ENCODE peak calls at places on chromosomes 5 and 9, in five cellular contexts. K is IMR-90, O is pancreas, V is heart left ventricle, J is fibroblast of lung. P is an unnamed sample.

GRCh38 chr9:115591584-115591984 is 473.6 kb upstream of the TNC start:
- DNase-seq in K (peak; percentile 100), O (peak; percentile 76), V (peak; percentile 56), J (peak; percentile 100), P (peak; percentile 87)

GRCh38 chr9:137463931-137464290 is 4.8 kb upstream of the NSMF start:
- DNase-seq in K (no peak), O (no peak), V (peak; percentile 19), J (no peak), P (no peak)

GRCh38 chr9:134624827-134625181 is 16.8 kb upstream of the COL5A1 start:
- DNase-seq in K (peak; percentile 87), O (no peak), V (no peak), J (peak; percentile 94), P (no peak)

GRCh38 chr5:148471379-148471778 is 87.6 kb downstream of the FBXO38 start:
- DNase-seq in K (peak; percentile 14), O (no peak), V (no peak), J (peak; percentile 46), P (no peak)

GRCh38 chr5:177132504-177133118 is 962 bp upstream of the NSD1 start:
- DNase-seq in K (no peak), O (peak; percentile 23), V (no peak), J (peak; percentile 29), P (no peak)

GRCh38 chr5:167814828-167815227 is 476.6 kb upstream of the WWC1 start:
- DNase-seq in K (peak; percentile 88), O (no peak), V (no peak), J (peak; percentile 100), P (no peak)

GRCh38 chr9:89500008-89500407 is 2.1 kb upstream of the SEMA4D start:
- DNase-seq in K (no peak), O (no peak), V (no peak), J (no peak), P (no peak)

GRCh38 chr5:133287500-133287899 is 235.7 kb downstream of the HSPA4 start:
- DNase-seq in K (peak; percentile 44), O (peak; percentile 22), V (no peak), J (peak; percentile 34), P (no peak)

GRCh38 chr9:111922324-111923013 is 25.9 kb downstream of the UGCG start:
- DNase-seq in K (no peak), O (no peak), V (no peak), J (no peak), P (no peak)

GRCh38 chr9:81480828-81481604 is 208.3 kb downstream of the TLE1 start:
- DNase-seq in K (no peak), O (no peak), V (no peak), J (no peak), P (no peak)

GRCh38 chr5:1151316-1151715 is 39.5 kb upstream of the SLC12A7 start:
- DNase-seq in K (no peak), O (no peak), V (no peak), J (no peak), P (no peak)

GRCh38 chr5:109905906-109906305 is 216.2 kb downstream of the MAN2A1 start:
- DNase-seq in K (no peak), O (no peak), V (no peak), J (peak; percentile 69), P (no peak)

GRCh38 chr9:32603914-32604852 is 31.2 kb upstream of the NDUFB6 start:
- DNase-seq in K (no peak), O (no peak), V (no peak), J (peak; percentile 82), P (no peak)

GRCh38 chr9:97924386-97924785 is 2.1 kb upstream of the TRMO start:
- DNase-seq in K (no peak), O (no peak), V (no peak), J (no peak), P (no peak)

GRCh38 chr5:137039939-137040515 is 459.1 kb downstream of the SPOCK1 start:
- DNase-seq in K (no peak), O (no peak), V (no peak), J (no peak), P (no peak)

GRCh38 chr9:90299963-90300362 is 342.7 kb downstream of the DIRAS2 start:
- DNase-seq in K (no peak), O (no peak), V (no peak), J (no peak), P (no peak)

GRCh38 chr5:111865356-111865755 is 108.4 kb upstream of the NREP start:
- DNase-seq in K (no peak), O (no peak), V (no peak), J (no peak), P (no peak)

GRCh38 chr9:37026936-37027581 is 7.0 kb downstream of the PAX5 start:
- DNase-seq in K (no peak), O (no peak), V (no peak), J (no peak), P (no peak)

GRCh38 chr5:22669345-22669744 is 183.8 kb downstream of the CDH12 start:
- DNase-seq in K (no peak), O (no peak), V (no peak), J (no peak), P (no peak)

GRCh38 chr9:75907329-75907728 is 16.9 kb downstream of the PCSK5 start:
- DNase-seq in K (peak; percentile 22), O (no peak), V (no peak), J (peak; percentile 72), P (no peak)

GRCh38 chr9:90895786-90896185 is 94.2 kb downstream of the SYK start:
- DNase-seq in K (no peak), O (no peak), V (no peak), J (no peak), P (no peak)

GRCh38 chr5:156367602-156368001 is 40.6 kb downstream of the SGCD start:
- DNase-seq in K (peak; percentile 97), O (no peak), V (no peak), J (peak; percentile 93), P (peak; percentile 62)

GRCh38 chr5:79011219-79011836 is 26.2 kb upstream of the ARSB start:
- DNase-seq in K (peak; percentile 90), O (no peak), V (no peak), J (peak; percentile 90), P (no peak)

GRCh38 chr9:5264219-5264595 is 33.0 kb downstream of the INSL4 start:
- DNase-seq in K (no peak), O (no peak), V (no peak), J (no peak), P (no peak)

GRCh38 chr5:160727296-160727997 is 124.6 kb downstream of the ATP10B start:
- DNase-seq in K (no peak), O (no peak), V (no peak), J (no peak), P (no peak)

GRCh38 chr5:96509721-96510383 is 76.8 kb upstream of the PCSK1 start:
- DNase-seq in K (peak; percentile 97), O (no peak), V (no peak), J (peak; percentile 92), P (no peak)

GRCh38 chr9:128247191-128247803 is 28.5 kb downstream of the GOLGA2 start:
- DNase-seq in K (no peak), O (no peak), V (no peak), J (no peak), P (no peak)

GRCh38 chr5:78483809-78484521 is 123.5 kb downstream of the SCAMP1 start:
- DNase-seq in K (peak; percentile 77), O (no peak), V (no peak), J (peak; percentile 54), P (no peak)

GRCh38 chr9:101848485-101848919 is 110.1 kb upstream of the GRIN3A start:
- DNase-seq in K (no peak), O (no peak), V (no peak), J (peak; percentile 28), P (no peak)

GRCh38 chr5:151319334-151319733 is 15.8 kb upstream of the SLC36A3 start:
- DNase-seq in K (peak; percentile 2), O (no peak), V (peak; percentile 62), J (peak; percentile 1), P (peak; percentile 62)

GRCh38 chr9:133580971-133581370 is 28.2 kb downstream of the FAM163B start:
- DNase-seq in K (no peak), O (no peak), V (no peak), J (no peak), P (no peak)

GRCh38 chr5:141084487-141084989 is 9.9 kb upstream of the PCDHB2 start:
- DNase-seq in K (peak; percentile 9), O (peak; percentile 70), V (peak; percentile 46), J (peak; percentile 38), P (no peak)

GRCh38 chr9:16217933-16218830 is 652.3 kb downstream of the BNC2 start:
- DNase-seq in K (no peak), O (no peak), V (no peak), J (peak; percentile 78), P (no peak)

GRCh38 chr5:110377411-110378392 is 348.8 kb downstream of the TMEM232 start:
- DNase-seq in K (peak; percentile 34), O (no peak), V (no peak), J (peak; percentile 94), P (no peak)

GRCh38 chr9:119487118-119487827 is 118.0 kb upstream of the BRINP1 start:
- DNase-seq in K (no peak), O (no peak), V (no peak), J (no peak), P (no peak)

GRCh38 chr9:129611302-129611800 is 9.6 kb downstream of the C9orf50 start:
- DNase-seq in K (no peak), O (no peak), V (no peak), J (no peak), P (no peak)
- H3K4me1 ChIP-seq in K (peaks cover 16% of the 10 kb centered on the region), O (peaks cover 8% of the 10 kb centered on the region), V (peaks cover 38% of the 10 kb centered on the region), J (peaks cover 20% of the 10 kb centered on the region), P (no peaks in the 10 kb centered on the region)

GRCh38 chr9:34592895-34593601 is 3.5 kb upstream of the CNTFR start:
- DNase-seq in K (no peak), O (no peak), V (peak; percentile 77), J (no peak), P (peak; percentile 91)
- H3K4me1 ChIP-seq in K (no peaks in the 10 kb centered on the region), O (no peaks in the 10 kb centered on the region), V (peaks cover 50% of the 10 kb centered on the region), J (no peaks in the 10 kb centered on the region), P (peaks cover 56% of the 10 kb centered on the region)

DNA sequence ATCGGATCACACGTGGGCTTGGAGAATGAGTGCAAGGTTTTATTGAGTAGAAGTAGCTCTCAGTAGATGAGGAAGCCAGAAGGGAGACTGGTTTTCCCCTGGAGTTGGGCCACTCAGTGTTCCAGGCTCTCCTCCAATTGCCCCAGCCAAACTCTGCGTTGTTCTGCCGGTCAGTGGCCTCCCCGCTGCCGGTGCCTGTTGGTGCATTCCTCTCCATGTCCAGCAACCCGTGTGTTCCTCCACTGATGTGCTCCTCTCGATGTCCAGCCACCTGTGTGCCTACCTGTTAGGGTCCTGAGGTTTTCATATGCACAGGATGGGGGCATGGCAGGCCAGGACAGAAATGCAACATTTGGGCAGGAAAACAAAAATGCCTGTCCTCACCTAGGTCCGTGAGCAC is 888.0 kb upstream of the PTPRD start:
- DNase-seq in K (no peak), O (no peak), V (no peak), J (no peak), P (no peak)
- H3K4me1 ChIP-seq in K (no peaks in the 10 kb centered on the region), O (no peaks in the 10 kb centered on the region), V (no peaks in the 10 kb centered on the region), J (no peaks in the 10 kb centered on the region), P (no peaks in the 10 kb centered on the region)

GRCh38 chr5:72661405-72661804 is 154.2 kb upstream of the ZNF366 start:
- DNase-seq in K (peak; percentile 80), O (no peak), V (no peak), J (peak; percentile 78), P (no peak)

GRCh38 chr5:72658161-72658560 is 151.0 kb upstream of the ZNF366 start:
- DNase-seq in K (no peak), O (no peak), V (no peak), J (no peak), P (no peak)

GRCh38 chr5:72659726-72660125 is 152.5 kb upstream of the ZNF366 start:
- DNase-seq in K (no peak), O (no peak), V (no peak), J (no peak), P (no peak)

GRCh38 chr5:72656756-72657513 is 149.7 kb upstream of the ZNF366 start:
- DNase-seq in K (no peak), O (no peak), V (no peak), J (no peak), P (no peak)

GRCh38 chr5:72658767-72659540 is 151.7 kb upstream of the ZNF366 start:
- DNase-seq in K (peak; percentile 54), O (no peak), V (no peak), J (peak; percentile 37), P (no peak)
- H3K4me1 ChIP-seq in K (peaks cover 2% of the 10 kb centered on the region), O (no peaks in the 10 kb centered on the region), V (no peaks in the 10 kb centered on the region), J (no peaks in the 10 kb centered on the region), P (no peaks in the 10 kb centered on the region)